ENCODE peak calls at places on chromosomes 12 and 14, in seven cellular contexts. One of them, this sample, is unnamed.

GRCh38 chr14:68814376-68815287 is 21.8 kb upstream of the ZFP36L1 start:
- DNase-seq in M059J: peak
- DNase-seq in cerebellar cortex: peak
- DNase-seq in WTC11: peak
- DNase-seq in GM23338: peak
- DNase-seq in NCI-H446: no peak
- DNase-seq in activated T-cell treated with anti-CD3 and anti-CD28 coated beads for 48 hours: no peak
- DNase-seq in this sample: no peak

GRCh38 chr12:130477701-130478100 is 140.0 kb downstream of the PIWIL1 start:
- DNase-seq in cerebellar cortex: no peak
- DNase-seq in WTC11: no peak
- DNase-seq in NCI-H446: no peak
- DNase-seq in M059J: no peak
- DNase-seq in activated T-cell treated with anti-CD3 and anti-CD28 coated beads for 48 hours: no peak
- DNase-seq in GM23338: no peak
- DNase-seq in this sample: no peak

GRCh38 chr12:76713130-76713529 is 50.8 kb upstream of the ZDHHC17 start:
- DNase-seq in GM23338: peak
- DNase-seq in cerebellar cortex: no peak
- DNase-seq in activated T-cell treated with anti-CD3 and anti-CD28 coated beads for 48 hours: no peak
- DNase-seq in M059J: peak
- DNase-seq in WTC11: peak
- DNase-seq in NCI-H446: no peak
- DNase-seq in this sample: no peak

GRCh38 chr14:36652542-36653201 is 9.0 kb upstream of the PAX9 start:
- DNase-seq in activated T-cell treated with anti-CD3 and anti-CD28 coated beads for 48 hours: no peak
- DNase-seq in GM23338: no peak
- DNase-seq in M059J: peak
- DNase-seq in WTC11: no peak
- DNase-seq in cerebellar cortex: no peak
- DNase-seq in NCI-H446: no peak
- DNase-seq in this sample: no peak

GRCh38 chr12:131106542-131106941 is 152.8 kb downstream of the ADGRD1 start:
- DNase-seq in NCI-H446: no peak
- DNase-seq in activated T-cell treated with anti-CD3 and anti-CD28 coated beads for 48 hours: no peak
- DNase-seq in M059J: no peak
- DNase-seq in cerebellar cortex: no peak
- DNase-seq in GM23338: no peak
- DNase-seq in WTC11: peak
- DNase-seq in this sample: no peak

GRCh38 chr12:27280412-27280811 is 36.3 kb downstream of the STK38L start:
- DNase-seq in WTC11: no peak
- DNase-seq in activated T-cell treated with anti-CD3 and anti-CD28 coated beads for 48 hours: no peak
- DNase-seq in GM23338: no peak
- DNase-seq in cerebellar cortex: no peak
- DNase-seq in M059J: no peak
- DNase-seq in NCI-H446: no peak
- DNase-seq in this sample: no peak

GRCh38 chr12:123801573-123802178 is 39.6 kb downstream of the DNAH10 start:
- DNase-seq in activated T-cell treated with anti-CD3 and anti-CD28 coated beads for 48 hours: no peak
- DNase-seq in GM23338: peak
- DNase-seq in WTC11: no peak
- DNase-seq in cerebellar cortex: no peak
- DNase-seq in M059J: peak
- DNase-seq in NCI-H446: peak
- DNase-seq in this sample: no peak

GRCh38 chr14:57293851-57294837 is 25.4 kb downstream of the AP5M1 start:
- DNase-seq in WTC11: no peak
- DNase-seq in GM23338: peak
- DNase-seq in activated T-cell treated with anti-CD3 and anti-CD28 coated beads for 48 hours: no peak
- DNase-seq in NCI-H446: no peak
- DNase-seq in M059J: peak
- DNase-seq in cerebellar cortex: peak
- DNase-seq in this sample: no peak

GRCh38 chr14:106318700-106319099 is 792.3 kb downstream of the TMEM121 start:
- DNase-seq in NCI-H446: no peak
- DNase-seq in WTC11: no peak
- DNase-seq in cerebellar cortex: no peak
- DNase-seq in activated T-cell treated with anti-CD3 and anti-CD28 coated beads for 48 hours: peak
- DNase-seq in M059J: no peak
- DNase-seq in GM23338: no peak
- DNase-seq in this sample: no peak

GRCh38 chr12:20368653-20369163 is 371 bp downstream of the PDE3A start:
- DNase-seq in GM23338: peak
- DNase-seq in M059J: peak
- DNase-seq in cerebellar cortex: peak
- DNase-seq in activated T-cell treated with anti-CD3 and anti-CD28 coated beads for 48 hours: no peak
- DNase-seq in NCI-H446: peak
- DNase-seq in WTC11: peak
- DNase-seq in this sample: peak

GRCh38 chr12:123892180-123892559 is 80.5 kb downstream of the CCDC92 start:
- DNase-seq in NCI-H446: no peak
- DNase-seq in M059J: no peak
- DNase-seq in cerebellar cortex: no peak
- DNase-seq in WTC11: no peak
- DNase-seq in GM23338: no peak
- DNase-seq in activated T-cell treated with anti-CD3 and anti-CD28 coated beads for 48 hours: no peak
- DNase-seq in this sample: no peak

GRCh38 chr12:830111-830867 is 77.9 kb downstream of the WNK1 start:
- DNase-seq in WTC11: no peak
- DNase-seq in GM23338: no peak
- DNase-seq in activated T-cell treated with anti-CD3 and anti-CD28 coated beads for 48 hours: no peak
- DNase-seq in cerebellar cortex: no peak
- DNase-seq in NCI-H446: no peak
- DNase-seq in M059J: no peak
- DNase-seq in this sample: no peak

GRCh38 chr12:109302358-109302757 is 6.7 kb downstream of the FOXN4 start:
- DNase-seq in WTC11: no peak
- DNase-seq in M059J: no peak
- DNase-seq in cerebellar cortex: no peak
- DNase-seq in activated T-cell treated with anti-CD3 and anti-CD28 coated beads for 48 hours: no peak
- DNase-seq in NCI-H446: no peak
- DNase-seq in GM23338: peak
- DNase-seq in this sample: no peak

GRCh38 chr14:103899316-103899715 is 28.9 kb upstream of the TDRD9 start:
- DNase-seq in GM23338: peak
- DNase-seq in WTC11: no peak
- DNase-seq in cerebellar cortex: no peak
- DNase-seq in activated T-cell treated with anti-CD3 and anti-CD28 coated beads for 48 hours: no peak
- DNase-seq in M059J: no peak
- DNase-seq in NCI-H446: no peak
- DNase-seq in this sample: no peak

GRCh38 chr14:103558071-103558882 is 4.2 kb downstream of the BAG5 start:
- DNase-seq in activated T-cell treated with anti-CD3 and anti-CD28 coated beads for 48 hours: no peak
- DNase-seq in GM23338: no peak
- DNase-seq in WTC11: no peak
- DNase-seq in M059J: peak
- DNase-seq in NCI-H446: no peak
- DNase-seq in cerebellar cortex: no peak
- DNase-seq in this sample: no peak

GRCh38 chr12:131370321-131370720 is 340.6 kb upstream of the SFSWAP start:
- DNase-seq in WTC11: no peak
- DNase-seq in activated T-cell treated with anti-CD3 and anti-CD28 coated beads for 48 hours: no peak
- DNase-seq in M059J: no peak
- DNase-seq in NCI-H446: no peak
- DNase-seq in cerebellar cortex: no peak
- DNase-seq in GM23338: no peak
- DNase-seq in this sample: no peak

GRCh38 chr14:103543721-103544626 is 15.0 kb downstream of the TRMT61A start:
- DNase-seq in WTC11: no peak
- DNase-seq in NCI-H446: peak
- DNase-seq in GM23338: peak
- DNase-seq in cerebellar cortex: peak
- DNase-seq in activated T-cell treated with anti-CD3 and anti-CD28 coated beads for 48 hours: no peak
- DNase-seq in M059J: no peak
- DNase-seq in this sample: peak

GRCh38 chr14:75476274-75476995 is 45.8 kb upstream of the BATF start:
- DNase-seq in WTC11: peak
- DNase-seq in activated T-cell treated with anti-CD3 and anti-CD28 coated beads for 48 hours: no peak
- DNase-seq in NCI-H446: no peak
- DNase-seq in M059J: no peak
- DNase-seq in cerebellar cortex: no peak
- DNase-seq in GM23338: peak
- DNase-seq in this sample: no peak

GRCh38 chr12:117875652-117876491 is 92.9 kb downstream of the KSR2 start:
- DNase-seq in NCI-H446: no peak
- DNase-seq in GM23338: peak
- DNase-seq in activated T-cell treated with anti-CD3 and anti-CD28 coated beads for 48 hours: peak
- DNase-seq in M059J: peak
- DNase-seq in cerebellar cortex: peak
- DNase-seq in WTC11: peak
- DNase-seq in this sample: peak

GRCh38 chr14:64541261-64541970 is 875 bp downstream of the HSPA2 start:
- DNase-seq in WTC11: no peak
- DNase-seq in GM23338: peak
- DNase-seq in NCI-H446: no peak
- DNase-seq in cerebellar cortex: no peak
- DNase-seq in activated T-cell treated with anti-CD3 and anti-CD28 coated beads for 48 hours: no peak
- DNase-seq in M059J: no peak
- DNase-seq in this sample: no peak

GRCh38 chr12:77679701-77680100 is 151.0 kb upstream of the NAV3 start:
- DNase-seq in NCI-H446: peak
- DNase-seq in cerebellar cortex: no peak
- DNase-seq in M059J: peak
- DNase-seq in GM23338: no peak
- DNase-seq in WTC11: no peak
- DNase-seq in activated T-cell treated with anti-CD3 and anti-CD28 coated beads for 48 hours: no peak
- DNase-seq in this sample: no peak

GRCh38 chr12:91219919-91220318 is 37.3 kb upstream of the DCN start:
- DNase-seq in cerebellar cortex: no peak
- DNase-seq in WTC11: no peak
- DNase-seq in activated T-cell treated with anti-CD3 and anti-CD28 coated beads for 48 hours: no peak
- DNase-seq in GM23338: no peak
- DNase-seq in NCI-H446: no peak
- DNase-seq in M059J: no peak
- DNase-seq in this sample: no peak

This sample was measured in cerebellum.